ENCODE peak calls at places on chromosome 14, in six cellular contexts. J, M, T, K, O and X are unnamed samples.

GRCh38 chr14:61281186-61281676 is at the start of gene TMEM30B:
- DNase-seq in K (no peak), T (no peak), J (no peak), O (peak; percentile 82), M (no peak), X (no peak)

GRCh38 chr14:68608235-68608962 is 184.5 kb downstream of the ZFP36L1 start:
- DNase-seq in M (no peak), J (no peak), O (no peak), K (no peak), T (no peak), X (no peak)

GRCh38 chr14:89708982-89709381 is 245.5 kb downstream of the EFCAB11 start:
- DNase-seq in J (no peak), T (no peak), K (no peak), M (no peak), O (no peak), X (no peak)

GRCh38 chr14:63972323-63972932 is 119.6 kb downstream of the SYNE2 start:
- DNase-seq in T (no peak), M (no peak), J (no peak), K (no peak), O (no peak), X (no peak)

GRCh38 chr14:85301506-85301905 is 228.4 kb upstream of the FLRT2 start:
- DNase-seq in M (no peak), O (no peak), K (no peak), T (no peak), J (no peak), X (no peak)

GRCh38 chr14:38187475-38187874 is 20.2 kb upstream of the SSTR1 start:
- DNase-seq in O (no peak), J (no peak), K (no peak), T (no peak), M (no peak), X (no peak)

GRCh38 chr14:89485264-89485663 is 68.2 kb upstream of the FOXN3 start:
- DNase-seq in J (no peak), K (no peak), O (no peak), M (no peak), T (no peak), X (no peak)

GRCh38 chr14:92143309-92143708 is 21.5 kb downstream of the CPSF2 start:
- DNase-seq in K (no peak), O (no peak), M (no peak), T (no peak), J (no peak), X (no peak)

GRCh38 chr14:67079836-67080235 is 109.4 kb upstream of the GARIN2 start:
- DNase-seq in O (no peak), K (no peak), J (no peak), M (no peak), T (no peak), X (no peak)

GRCh38 chr14:64937821-64938193 is 4.7 kb downstream of the GPX2 start:
- DNase-seq in M (peak; percentile 9), O (no peak), J (peak; percentile 15), K (peak; percentile 63), T (no peak), X (no peak)

GRCh38 chr14:92930737-92931602 is 8.0 kb downstream of the CHGA start:
- DNase-seq in T (no peak), O (no peak), M (no peak), J (no peak), K (no peak), X (no peak)

GRCh38 chr14:26191123-26191522 is 406.7 kb downstream of the NOVA1 start:
- DNase-seq in J (no peak), M (no peak), T (no peak), K (no peak), O (no peak), X (no peak)

GRCh38 chr14:33068626-33069025 is 129.9 kb downstream of the NPAS3 start:
- DNase-seq in O (no peak), J (no peak), M (no peak), T (no peak), K (no peak), X (no peak)

GRCh38 chr14:54570651-54571415 is 3.9 kb downstream of the SAMD4A start:
- DNase-seq in K (no peak), J (peak; percentile 95), T (no peak), O (no peak), M (no peak), X (no peak)

GRCh38 chr14:97077253-97077653 is 280.1 kb downstream of the VRK1 start:
- DNase-seq in M (peak; percentile 37), T (peak; percentile 30), J (no peak), K (no peak), O (no peak), X (peak; percentile 37)

GRCh38 chr14:25622752-25623151 is 572.8 kb upstream of the STXBP6 start:
- DNase-seq in J (no peak), T (no peak), K (no peak), O (no peak), M (no peak), X (no peak)

GRCh38 chr14:26605602-26606001 is 7.8 kb upstream of the NOVA1 start:
- DNase-seq in J (no peak), T (no peak), O (no peak), M (no peak), K (no peak), X (no peak)

GRCh38 chr14:22836301-22837058 is at the start of gene MMP14:
- DNase-seq in O (peak; percentile 60), T (no peak), J (peak; percentile 89), K (no peak), M (no peak), X (peak; percentile 71)

GRCh38 chr14:92922883-92923743 is at the start of gene CHGA:
- DNase-seq in O (peak; percentile 94), K (peak; percentile 36), M (peak; percentile 77), J (peak; percentile 20), T (no peak), X (peak; percentile 98)

GRCh38 chr14:44736326-44736725 is 225.4 kb downstream of the KLHL28 start:
- DNase-seq in K (no peak), T (no peak), J (no peak), M (no peak), O (no peak), X (no peak)

GRCh38 chr14:61643546-61643945 is 51.8 kb upstream of the HIF1A start:
- DNase-seq in J (peak; percentile 76), T (no peak), K (no peak), O (no peak), M (no peak), X (no peak)

GRCh38 chr14:21093769-21094681 is 4.4 kb downstream of the ZNF219 start:
- DNase-seq in M (no peak), T (no peak), K (no peak), O (peak; percentile 82), J (no peak), X (peak; percentile 71)

DNA sequence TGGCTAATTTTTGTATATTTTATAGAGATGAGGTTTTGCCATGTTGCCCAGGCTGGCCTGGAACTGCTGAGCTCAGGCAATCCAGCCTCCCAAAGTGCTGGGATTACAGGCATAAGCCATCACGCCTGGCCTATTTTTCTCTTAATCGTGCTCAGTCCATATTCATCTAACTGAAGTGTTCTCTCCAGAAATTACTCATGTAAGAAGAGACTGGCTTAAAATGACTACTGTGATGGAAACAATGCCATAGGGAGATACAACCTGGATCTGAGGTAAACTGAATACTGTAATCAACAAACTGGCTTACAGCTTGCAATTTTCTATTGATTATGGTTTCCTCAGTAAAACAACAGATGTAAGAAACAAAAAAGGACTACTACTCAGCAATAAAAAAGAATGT is 21.1 kb downstream of the NUMB start:
- DNase-seq in K (no peak), O (no peak), M (no peak), T (no peak), J (no peak), X (no peak)
- H4K20me1 ChIP-seq in K (peaks cover 4% of the 10 kb centered on the region), O (peaks cover 1% of the 10 kb centered on the region), M (no peaks in the 10 kb centered on the region), T (no peaks in the 10 kb centered on the region), J (peaks cover 76% of the 10 kb centered on the region), X (peaks cover 70% of the 10 kb centered on the region)

GRCh38 chr14:75911883-75912282 is 69.9 kb downstream of the TGFB3 start:
- DNase-seq in M (no peak), T (no peak), J (no peak), O (peak; percentile 59), K (no peak), X (no peak)

GRCh38 chr14:75915063-75915462 is 66.7 kb downstream of the TGFB3 start:
- DNase-seq in M (no peak), T (no peak), O (no peak), J (no peak), K (peak; percentile 17), X (no peak)

GRCh38 chr14:75913183-75913582 is 68.6 kb downstream of the TGFB3 start:
- DNase-seq in T (no peak), J (no peak), M (no peak), K (no peak), O (no peak), X (no peak)

GRCh38 chr14:75917322-75918251 is 64.2 kb downstream of the TGFB3 start:
- DNase-seq in O (no peak), M (no peak), T (no peak), K (no peak), J (no peak), X (peak; percentile 81)
- TF ChIP-seq RFX5 in O (peak; percentile 13), M (no peak), T (no peak), K (no peak), J (no peak), X (peak; percentile 60)

DNA sequence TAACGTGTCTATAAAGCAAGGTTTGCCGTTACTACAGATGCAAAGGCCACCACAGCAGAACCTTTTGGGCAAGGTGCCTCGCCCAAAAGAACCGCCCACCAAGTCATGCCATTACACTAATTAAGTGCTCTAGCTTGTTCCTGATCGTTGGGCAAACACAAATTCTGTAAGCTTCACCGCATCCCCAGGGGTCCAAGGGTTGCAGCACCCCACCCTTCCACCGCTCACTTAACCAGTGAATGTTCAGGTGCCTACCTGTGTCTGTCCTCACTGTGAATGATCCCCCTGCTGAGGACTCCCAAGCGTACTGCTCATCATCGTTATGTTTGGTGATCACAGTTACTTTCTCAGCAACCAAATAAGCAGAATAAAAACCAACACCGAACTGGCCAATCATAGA is 1.3 kb downstream of the HSP90AA1 start:
- DNase-seq in J (no peak), K (no peak), O (no peak), T (no peak), M (no peak), X (no peak)
- H4K20me1 ChIP-seq in J (peaks cover 53% of the 10 kb centered on the region), K (peaks cover 34% of the 10 kb centered on the region), O (peaks cover 10% of the 10 kb centered on the region), T (peaks cover 5% of the 10 kb centered on the region), M (peaks cover 29% of the 10 kb centered on the region), X (peaks cover 48% of the 10 kb centered on the region)

GRCh38 chr14:91094772-91095171 is 19.1 kb upstream of the DGLUCY start:
- DNase-seq in M (no peak), O (no peak), K (no peak), J (no peak), T (no peak), X (no peak)

GRCh38 chr14:91103116-91103515 is 10.8 kb upstream of the DGLUCY start:
- DNase-seq in J (no peak), K (no peak), O (no peak), M (no peak), T (no peak), X (no peak)

GRCh38 chr14:91095178-91095577 is 18.7 kb upstream of the DGLUCY start:
- DNase-seq in O (no peak), K (no peak), J (no peak), M (no peak), T (no peak), X (no peak)

GRCh38 chr14:91100086-91100485 is 13.8 kb upstream of the DGLUCY start:
- DNase-seq in O (no peak), J (no peak), T (no peak), K (no peak), M (no peak), X (no peak)

DNA sequence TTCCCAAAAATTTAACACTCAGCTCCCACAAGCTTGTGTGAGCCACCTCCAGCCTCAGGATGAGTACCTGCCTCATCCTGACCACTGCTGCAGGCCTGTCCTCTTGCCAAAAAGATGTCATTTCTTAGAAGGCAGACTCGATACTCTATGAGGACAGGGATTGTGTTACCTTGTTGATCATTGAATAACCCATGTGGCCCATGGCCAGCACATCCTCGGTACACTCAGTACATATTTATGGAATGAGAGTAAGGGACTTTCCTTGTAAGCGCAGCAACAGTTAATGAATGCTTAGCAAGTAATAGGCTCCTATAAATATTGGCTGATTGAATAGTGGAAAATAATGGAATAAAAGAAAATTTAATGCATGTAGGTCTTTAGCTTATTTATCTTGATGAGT is 15.3 kb upstream of the DGLUCY start:
- DNase-seq in M (no peak), J (peak; percentile 57), O (no peak), K (no peak), T (no peak), X (no peak)
- TF ChIP-seq RFX5 in M (no peak), J (no peak), O (no peak), K (no peak), T (no peak), X (no peak)